ENCODE peak calls at places on chromosomes 16 and 17, in six cellular contexts. One of them, this sample, is unnamed.

GRCh38 chr17:33201255-33201654 is 91.8 kb downstream of the ASIC2 start:
- DNase-seq in stomach: no peak
- DNase-seq in GM06990: no peak
- DNase-seq in GM04503: no peak
- DNase-seq in heart right ventricle: no peak
- DNase-seq in T-helper 2 cell: no peak
- DNase-seq in this sample: no peak

GRCh38 chr16:4048481-4048880 is 67.8 kb downstream of the ADCY9 start:
- DNase-seq in stomach: no peak
- DNase-seq in GM06990: no peak
- DNase-seq in GM04503: no peak
- DNase-seq in heart right ventricle: no peak
- DNase-seq in T-helper 2 cell: no peak
- DNase-seq in this sample: no peak

GRCh38 chr16:46844771-46845170 is 13.8 kb upstream of the C16orf87 start:
- DNase-seq in stomach: no peak
- DNase-seq in GM06990: no peak
- DNase-seq in GM04503: no peak
- DNase-seq in heart right ventricle: no peak
- DNase-seq in T-helper 2 cell: no peak
- DNase-seq in this sample: no peak

GRCh38 chr17:68004201-68004600 is 7.9 kb upstream of the C17orf58 start:
- DNase-seq in stomach: no peak
- DNase-seq in GM06990: no peak
- DNase-seq in GM04503: no peak
- DNase-seq in heart right ventricle: no peak
- DNase-seq in T-helper 2 cell: no peak
- DNase-seq in this sample: no peak

GRCh38 chr16:51150894-51151320 is at the start of gene SALL1:
- DNase-seq in stomach: no peak
- DNase-seq in GM06990: no peak
- DNase-seq in GM04503: no peak
- DNase-seq in heart right ventricle: no peak
- DNase-seq in T-helper 2 cell: no peak
- DNase-seq in this sample: no peak

GRCh38 chr16:65624696-65625095 is 502.8 kb upstream of the CDH11 start:
- DNase-seq in stomach: no peak
- DNase-seq in GM06990: no peak
- DNase-seq in GM04503: peak
- DNase-seq in heart right ventricle: no peak
- DNase-seq in T-helper 2 cell: no peak
- DNase-seq in this sample: peak

GRCh38 chr17:45276031-45276430 is 14.1 kb upstream of the SPATA32 start:
- DNase-seq in stomach: no peak
- DNase-seq in GM06990: no peak
- DNase-seq in GM04503: no peak
- DNase-seq in heart right ventricle: no peak
- DNase-seq in T-helper 2 cell: no peak
- DNase-seq in this sample: peak

GRCh38 chr17:17079761-17080160 is 37.5 kb downstream of the MPRIP start:
- DNase-seq in stomach: no peak
- DNase-seq in GM06990: no peak
- DNase-seq in GM04503: no peak
- DNase-seq in heart right ventricle: peak
- DNase-seq in T-helper 2 cell: no peak
- DNase-seq in this sample: peak

GRCh38 chr16:15639061-15639568 is 3.8 kb downstream of the MARF1 start:
- DNase-seq in stomach: no peak
- DNase-seq in GM06990: peak
- DNase-seq in GM04503: no peak
- DNase-seq in heart right ventricle: no peak
- DNase-seq in T-helper 2 cell: peak
- DNase-seq in this sample: no peak